ENCODE peak calls at places on chromosomes 5 and 9, in nine cellular contexts. K is mammary epithelial cell, A is HCT116, W is Caco-2, N is left ventricle myocardium inferior, H is breast epithelium, O is glutamatergic neuron, T is fibroblast of pulmonary artery, P is suprapubic skin. B is an unnamed sample.

GRCh38 chr5:123125172-123125508 is 36.1 kb downstream of the PRDM6 start:
- DNase-seq in W (no peak), O (no peak), P (no peak), N (no peak), K (no peak), H (no peak), A (no peak), T (peak; percentile 43), B (no peak)

GRCh38 chr9:95004452-95005275 is 278.2 kb downstream of the AOPEP start:
- DNase-seq in O (peak; percentile 68), W (peak; percentile 78), P (no peak), T (no peak), H (no peak), K (peak; percentile 34), A (no peak), N (peak; percentile 68), B (peak; percentile 51)

GRCh38 chr9:94076557-94076956 is 7.7 kb upstream of the PTPDC1 start:
- DNase-seq in O (no peak), N (no peak), W (no peak), P (no peak), T (no peak), A (no peak), K (no peak), H (no peak), B (no peak)

GRCh38 chr5:125109293-125109692 is 362.9 kb upstream of the ZNF608 start:
- DNase-seq in K (no peak), H (no peak), A (no peak), N (no peak), T (no peak), W (no peak), P (no peak), O (no peak), B (no peak)

GRCh38 chr5:173746050-173746449 is 129.6 kb upstream of the BOD1 start:
- DNase-seq in H (no peak), K (peak; percentile 71), N (no peak), A (no peak), W (no peak), O (no peak), T (no peak), P (no peak), B (no peak)

GRCh38 chr5:75522025-75522424 is 10.3 kb downstream of the POLK start:
- DNase-seq in W (no peak), T (no peak), P (no peak), A (no peak), H (no peak), O (no peak), N (no peak), K (no peak), B (no peak)

GRCh38 chr5:15003511-15003920 is 131.9 kb upstream of the ANKH start:
- DNase-seq in K (peak; percentile 56), A (peak; percentile 46), O (peak; percentile 40), W (peak; percentile 58), T (peak; percentile 85), H (peak; percentile 51), P (peak; percentile 67), N (peak; percentile 48), B (no peak)

GRCh38 chr5:154376481-154376880 is 69.3 kb upstream of the SAP30L start:
- DNase-seq in K (no peak), T (no peak), N (no peak), A (no peak), O (no peak), P (no peak), W (no peak), H (no peak), B (no peak)

GRCh38 chr5:76735762-76736545 is 20.0 kb downstream of the F2R start:
- DNase-seq in N (no peak), W (no peak), O (no peak), P (no peak), A (no peak), T (no peak), K (no peak), H (no peak), B (no peak)

GRCh38 chr5:123483446-123484077 is 28.4 kb upstream of the CSNK1G3 start:
- DNase-seq in W (no peak), N (no peak), K (no peak), O (no peak), T (no peak), A (no peak), P (no peak), H (no peak), B (no peak)

GRCh38 chr5:177403194-177403825 is 2.8 kb upstream of the PFN3 start:
- DNase-seq in K (peak; percentile 19), N (no peak), H (no peak), W (peak; percentile 60), P (no peak), A (no peak), O (peak; percentile 47), T (no peak), B (no peak)

GRCh38 chr9:95880011-95880690 is 4.7 kb downstream of the ERCC6L2 start:
- DNase-seq in O (no peak), A (no peak), P (no peak), K (no peak), W (no peak), N (no peak), H (no peak), T (peak; percentile 74), B (no peak)

GRCh38 chr9:35903049-35903448 is 3.0 kb upstream of the HRCT1 start:
- DNase-seq in H (no peak), N (no peak), A (peak; percentile 48), W (peak; percentile 71), O (no peak), K (peak; percentile 59), T (peak; percentile 75), P (no peak), B (no peak)

GRCh38 chr5:139459451-139459934 is 3.0 kb downstream of the ECSCR start:
- DNase-seq in K (no peak), P (no peak), N (peak; percentile 35), A (no peak), W (peak; percentile 21), H (no peak), O (no peak), T (no peak), B (no peak)

GRCh38 chr9:105206821-105207699 is 37.4 kb upstream of the SLC44A1 start:
- DNase-seq in O (no peak), A (no peak), K (no peak), W (no peak), H (no peak), P (no peak), T (peak; percentile 70), N (no peak), B (no peak)

GRCh38 chr9:5953743-5954707 is 61.4 kb downstream of the RANBP6 start:
- DNase-seq in K (no peak), P (no peak), A (no peak), T (peak; percentile 28), O (no peak), H (no peak), W (no peak), N (no peak), B (no peak)

GRCh38 chr9:131645078-131645776 is 94.6 kb downstream of the RAPGEF1 start:
- DNase-seq in W (no peak), A (no peak), P (no peak), H (no peak), T (no peak), O (no peak), N (no peak), K (no peak), B (no peak)

GRCh38 chr9:76904661-76905457 is 1.1 kb downstream of the PRUNE2 start:
- DNase-seq in O (no peak), T (no peak), A (no peak), W (no peak), K (no peak), N (no peak), H (no peak), P (no peak), B (no peak)

GRCh38 chr9:4849364-4849763 is 56.6 kb downstream of the RCL1 start:
- DNase-seq in N (no peak), K (no peak), P (no peak), W (no peak), A (no peak), O (no peak), T (no peak), H (no peak), B (no peak)
- TF ChIP-seq CTCF in N (peak; percentile 13), K (no peak), P (no peak), W (no peak), A (no peak), O (no peak), T (no peak), H (no peak), B (no peak)

GRCh38 chr9:78958887-78959286 is 612.9 kb upstream of the TLE4 start:
- DNase-seq in P (no peak), N (no peak), H (no peak), O (peak; percentile 59), W (no peak), K (peak; percentile 11), T (no peak), A (peak; percentile 10), B (no peak)
- TF ChIP-seq CTCF in P (no peak), N (no peak), H (no peak), O (peak; percentile 48), W (no peak), K (no peak), T (peak; percentile 11), A (no peak), B (peak; percentile 11)

DNA sequence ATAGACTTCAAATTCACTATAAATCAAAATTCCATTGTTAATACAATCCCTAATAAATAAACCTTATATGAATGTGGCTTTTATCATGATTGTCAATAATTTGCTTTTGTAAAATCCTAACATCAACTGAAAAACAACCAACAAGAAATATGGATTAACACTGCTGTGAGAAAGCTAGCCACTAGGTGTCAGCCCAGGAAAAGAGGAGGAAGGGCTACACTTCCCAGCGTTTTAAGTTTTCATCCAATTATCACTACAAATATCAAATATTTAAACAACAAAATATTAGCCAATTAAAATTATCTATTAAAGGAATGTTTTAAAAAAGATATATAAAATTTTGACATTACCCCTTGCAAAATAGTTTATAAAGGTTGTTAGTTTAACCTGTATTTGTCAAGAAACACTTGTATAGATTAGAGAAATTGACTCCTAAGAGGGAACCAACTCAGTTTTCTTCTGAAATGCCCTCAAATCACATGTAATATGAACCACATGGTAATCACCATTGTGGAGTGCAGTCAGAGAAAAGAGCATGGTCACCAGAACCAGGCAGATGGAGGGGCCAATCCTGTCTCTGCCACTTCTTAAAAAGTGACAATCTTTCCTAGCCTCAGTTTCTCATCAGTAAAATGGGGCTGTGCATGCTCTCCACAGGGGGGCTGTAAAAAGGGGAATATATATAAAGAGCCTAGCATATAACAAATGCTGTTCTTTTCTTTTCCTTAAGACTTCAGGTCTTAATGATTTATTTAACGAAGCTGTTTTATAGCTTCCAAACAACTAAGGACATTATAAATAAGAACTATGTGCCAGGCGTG is 188.2 kb downstream of the CRB2 start:
- DNase-seq in W (peak; percentile 37), H (no peak), T (peak; percentile 69), P (no peak), A (peak; percentile 12), N (no peak), K (no peak), O (no peak), B (no peak)
- TF ChIP-seq CTCF in W (peak; percentile 79), H (peak; percentile 29), T (peak; percentile 91), P (peak; percentile 43), A (peak; percentile 83), N (peak; percentile 90), K (peak; percentile 86), O (peak; percentile 81), B (peak; percentile 97)

DNA sequence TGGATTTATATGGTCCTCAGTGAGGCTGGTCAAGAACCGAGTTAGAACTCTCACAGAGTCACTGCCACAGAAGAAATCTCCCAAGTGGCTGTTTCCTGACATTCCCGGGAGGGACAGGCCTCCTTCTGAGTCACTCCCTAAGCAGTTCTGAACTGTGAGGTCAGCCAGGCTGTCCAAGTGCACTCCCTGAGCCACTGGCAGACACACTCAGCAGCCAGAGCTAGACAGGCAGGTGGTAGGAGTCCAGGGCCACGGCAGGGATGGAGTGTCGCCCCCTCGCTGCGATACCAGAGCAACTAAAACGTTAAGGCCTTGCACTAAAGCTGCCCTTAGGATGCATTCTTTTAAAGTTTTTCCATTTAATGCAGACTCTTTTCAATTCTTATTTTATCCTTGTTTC is 3.4 kb downstream of the IL4 start:
- DNase-seq in T (peak; percentile 78), H (no peak), N (no peak), A (peak; percentile 79), P (no peak), K (peak; percentile 80), W (peak; percentile 66), O (peak; percentile 53), B (no peak)
- TF ChIP-seq CTCF in T (peak; percentile 42), H (no peak), N (no peak), A (peak; percentile 82), P (no peak), K (peak; percentile 29), W (peak; percentile 44), O (no peak), B (peak; percentile 13)